ENCODE peak calls at places on chromosomes 3 and 15, in nine cellular contexts. One of them, this sample, is unnamed.

GRCh38 chr3:11784962-11785361 is 61.7 kb downstream of the TAMM41 start:
- DNase-seq in upper lobe of right lung: no peak
- DNase-seq in head of caudate nucleus: no peak
- DNase-seq in bronchial epithelial cell: no peak
- DNase-seq in stimulated activated CD4-positive, alpha-beta T cell treated with anti-CD3 and anti-CD28 coated beads, Interleukin-15, amount 100 ng/mL, for 1 hour: no peak
- DNase-seq in dermis blood vessel endothelial cell: no peak
- DNase-seq in colonic mucosa: no peak
- DNase-seq in anterior cingulate cortex: no peak
- DNase-seq in non-pigmented ciliary epithelial cell: no peak
- DNase-seq in this sample: no peak

GRCh38 chr3:152071924-152072323 is 196.8 kb upstream of the MBNL1 start:
- DNase-seq in dermis blood vessel endothelial cell: peak
- DNase-seq in bronchial epithelial cell: peak
- DNase-seq in non-pigmented ciliary epithelial cell: no peak
- DNase-seq in head of caudate nucleus: no peak
- DNase-seq in upper lobe of right lung: no peak
- DNase-seq in stimulated activated CD4-positive, alpha-beta T cell treated with anti-CD3 and anti-CD28 coated beads, Interleukin-15, amount 100 ng/mL, for 1 hour: no peak
- DNase-seq in colonic mucosa: no peak
- DNase-seq in anterior cingulate cortex: no peak
- DNase-seq in this sample: no peak

GRCh38 chr15:64284037-64284436 is 71.9 kb downstream of the CSNK1G1 start:
- DNase-seq in colonic mucosa: no peak
- DNase-seq in stimulated activated CD4-positive, alpha-beta T cell treated with anti-CD3 and anti-CD28 coated beads, Interleukin-15, amount 100 ng/mL, for 1 hour: no peak
- DNase-seq in dermis blood vessel endothelial cell: no peak
- DNase-seq in anterior cingulate cortex: no peak
- DNase-seq in non-pigmented ciliary epithelial cell: peak
- DNase-seq in head of caudate nucleus: no peak
- DNase-seq in upper lobe of right lung: no peak
- DNase-seq in bronchial epithelial cell: peak
- DNase-seq in this sample: no peak

GRCh38 chr3:186990878-186991308 is 60.6 kb downstream of the ST6GAL1 start:
- DNase-seq in head of caudate nucleus: peak
- DNase-seq in non-pigmented ciliary epithelial cell: no peak
- DNase-seq in bronchial epithelial cell: peak
- DNase-seq in stimulated activated CD4-positive, alpha-beta T cell treated with anti-CD3 and anti-CD28 coated beads, Interleukin-15, amount 100 ng/mL, for 1 hour: no peak
- DNase-seq in dermis blood vessel endothelial cell: no peak
- DNase-seq in colonic mucosa: no peak
- DNase-seq in anterior cingulate cortex: peak
- DNase-seq in upper lobe of right lung: no peak
- DNase-seq in this sample: no peak

GRCh38 chr15:71329509-71330260 is 214.4 kb downstream of the THSD4 start:
- DNase-seq in upper lobe of right lung: no peak
- DNase-seq in head of caudate nucleus: no peak
- DNase-seq in stimulated activated CD4-positive, alpha-beta T cell treated with anti-CD3 and anti-CD28 coated beads, Interleukin-15, amount 100 ng/mL, for 1 hour: no peak
- DNase-seq in dermis blood vessel endothelial cell: no peak
- DNase-seq in non-pigmented ciliary epithelial cell: no peak
- DNase-seq in colonic mucosa: peak
- DNase-seq in anterior cingulate cortex: no peak
- DNase-seq in bronchial epithelial cell: peak
- DNase-seq in this sample: no peak

GRCh38 chr3:147414369-147415135 is 5.4 kb downstream of the ZIC1 start:
- DNase-seq in upper lobe of right lung: no peak
- DNase-seq in stimulated activated CD4-positive, alpha-beta T cell treated with anti-CD3 and anti-CD28 coated beads, Interleukin-15, amount 100 ng/mL, for 1 hour: no peak
- DNase-seq in anterior cingulate cortex: no peak
- DNase-seq in non-pigmented ciliary epithelial cell: no peak
- DNase-seq in head of caudate nucleus: no peak
- DNase-seq in bronchial epithelial cell: no peak
- DNase-seq in dermis blood vessel endothelial cell: no peak
- DNase-seq in colonic mucosa: no peak
- DNase-seq in this sample: no peak

GRCh38 chr15:39616731-39617455 is 36.0 kb downstream of the THBS1 start:
- DNase-seq in colonic mucosa: no peak
- DNase-seq in anterior cingulate cortex: no peak
- DNase-seq in upper lobe of right lung: no peak
- DNase-seq in dermis blood vessel endothelial cell: peak
- DNase-seq in bronchial epithelial cell: peak
- DNase-seq in stimulated activated CD4-positive, alpha-beta T cell treated with anti-CD3 and anti-CD28 coated beads, Interleukin-15, amount 100 ng/mL, for 1 hour: no peak
- DNase-seq in head of caudate nucleus: no peak
- DNase-seq in non-pigmented ciliary epithelial cell: no peak
- DNase-seq in this sample: no peak

GRCh38 chr3:184789314-184789998 is 22.5 kb upstream of the VPS8 start:
- DNase-seq in upper lobe of right lung: no peak
- DNase-seq in non-pigmented ciliary epithelial cell: no peak
- DNase-seq in stimulated activated CD4-positive, alpha-beta T cell treated with anti-CD3 and anti-CD28 coated beads, Interleukin-15, amount 100 ng/mL, for 1 hour: no peak
- DNase-seq in head of caudate nucleus: no peak
- DNase-seq in bronchial epithelial cell: no peak
- DNase-seq in colonic mucosa: no peak
- DNase-seq in anterior cingulate cortex: no peak
- DNase-seq in dermis blood vessel endothelial cell: no peak
- DNase-seq in this sample: no peak

GRCh38 chr15:87267798-87268197 is 988.7 kb downstream of the NTRK3 start:
- DNase-seq in anterior cingulate cortex: no peak
- DNase-seq in dermis blood vessel endothelial cell: no peak
- DNase-seq in colonic mucosa: no peak
- DNase-seq in non-pigmented ciliary epithelial cell: peak
- DNase-seq in upper lobe of right lung: no peak
- DNase-seq in stimulated activated CD4-positive, alpha-beta T cell treated with anti-CD3 and anti-CD28 coated beads, Interleukin-15, amount 100 ng/mL, for 1 hour: no peak
- DNase-seq in head of caudate nucleus: no peak
- DNase-seq in bronchial epithelial cell: peak
- DNase-seq in this sample: no peak

GRCh38 chr15:62945063-62945462 is 97.5 kb upstream of the TPM1 start:
- DNase-seq in bronchial epithelial cell: no peak
- DNase-seq in dermis blood vessel endothelial cell: no peak
- DNase-seq in anterior cingulate cortex: no peak
- DNase-seq in upper lobe of right lung: no peak
- DNase-seq in colonic mucosa: no peak
- DNase-seq in non-pigmented ciliary epithelial cell: no peak
- DNase-seq in stimulated activated CD4-positive, alpha-beta T cell treated with anti-CD3 and anti-CD28 coated beads, Interleukin-15, amount 100 ng/mL, for 1 hour: no peak
- DNase-seq in head of caudate nucleus: no peak
- DNase-seq in this sample: no peak

GRCh38 chr3:54954019-54954418 is 26.2 kb upstream of the LRTM1 start:
- DNase-seq in dermis blood vessel endothelial cell: no peak
- DNase-seq in anterior cingulate cortex: no peak
- DNase-seq in upper lobe of right lung: no peak
- DNase-seq in head of caudate nucleus: no peak
- DNase-seq in colonic mucosa: no peak
- DNase-seq in bronchial epithelial cell: peak
- DNase-seq in non-pigmented ciliary epithelial cell: no peak
- DNase-seq in stimulated activated CD4-positive, alpha-beta T cell treated with anti-CD3 and anti-CD28 coated beads, Interleukin-15, amount 100 ng/mL, for 1 hour: no peak
- DNase-seq in this sample: no peak